ENCODE peak calls at places on chromosome 2, in five cellular contexts. J is germinal center; K is activated T-helper 1 cell treated with anti-CD3 and anti-CD28 coated beads, Interleukin-2, amount 50 U/mL, for 16 hours; B is left cardiac atrium; Q is KG1. Z is an unnamed sample.

GRCh38 chr2:218168635-218169462 is 2.1 kb upstream of the CXCR1 start:
- DNase-seq in K (peak), J (peak), Q (peak), B (peak), Z (peak)

GRCh38 chr2:128903637-128904036 is 585.0 kb upstream of the HS6ST1 start:
- DNase-seq in J (no peak), B (no peak), K (no peak), Q (no peak), Z (no peak)

GRCh38 chr2:239012936-239013669 is 165.2 kb downstream of the TWIST2 start:
- DNase-seq in Q (no peak), B (no peak), K (no peak), J (no peak), Z (no peak)

GRCh38 chr2:40455661-40456060 is 3.8 kb upstream of the SLC8A1 start:
- DNase-seq in Q (no peak), B (no peak), K (no peak), J (no peak), Z (peak)

GRCh38 chr2:234874347-234875046 is 77.3 kb upstream of the SH3BP4 start:
- DNase-seq in K (no peak), Q (no peak), J (no peak), B (no peak), Z (no peak)

GRCh38 chr2:119536209-119536608 is 8.0 kb upstream of the CFAP221 start:
- DNase-seq in J (no peak), K (no peak), Q (no peak), B (no peak), Z (no peak)

GRCh38 chr2:85095094-85095493 is 38.1 kb upstream of the TCF7L1 start:
- DNase-seq in K (no peak), Q (no peak), J (no peak), B (no peak), Z (no peak)

GRCh38 chr2:91975130-91975491 is 2896.1 kb upstream of the TEKT4 start:
- DNase-seq in K (no peak), J (no peak), Q (no peak), B (no peak), Z (no peak)

GRCh38 chr2:8571792-8572499 is 109.9 kb upstream of the ID2 start:
- DNase-seq in J (no peak), K (no peak), B (no peak), Q (no peak), Z (no peak)

GRCh38 chr2:205013586-205013985 is 468.3 kb downstream of the PARD3B start:
- DNase-seq in J (no peak), Q (no peak), B (no peak), K (no peak), Z (no peak)

GRCh38 chr2:128450211-128451015 is 131.7 kb upstream of the HS6ST1 start:
- DNase-seq in Q (no peak), K (no peak), J (no peak), B (no peak), Z (no peak)

GRCh38 chr2:231707625-231708049 is 688 bp upstream of the PTMA start:
- DNase-seq in K (no peak), B (no peak), Q (peak), J (no peak), Z (no peak)

GRCh38 chr2:230694241-230694640 is 18.4 kb upstream of the CAB39 start:
- DNase-seq in J (no peak), B (no peak), K (no peak), Q (no peak), Z (no peak)

GRCh38 chr2:160516547-160517365 is 23.1 kb upstream of the RBMS1 start:
- DNase-seq in K (no peak), B (no peak), J (no peak), Q (no peak), Z (no peak)

GRCh38 chr2:36355157-36355889 is at the start of gene CRIM1:
- DNase-seq in J (peak), B (peak), K (peak), Q (no peak), Z (peak)

GRCh38 chr2:239462671-239463506 is 62.1 kb upstream of the HDAC4 start:
- DNase-seq in B (peak), Q (no peak), J (no peak), K (no peak), Z (no peak)

GRCh38 chr2:25188405-25188804 is 20.0 kb upstream of the POMC start:
- DNase-seq in B (no peak), J (no peak), Q (no peak), K (no peak), Z (no peak)

GRCh38 chr2:109726666-109727270 is 67.3 kb upstream of the RGPD5 start:
- DNase-seq in B (no peak), J (no peak), Q (no peak), K (no peak), Z (no peak)

GRCh38 chr2:119480184-119480583 is 44.1 kb downstream of the SCTR start:
- DNase-seq in B (no peak), Q (no peak), K (no peak), J (no peak), Z (no peak)

Z was measured in Kasumi-1.